ENCODE peak calls at places on chromosomes 2 and 18, in ten cellular contexts. B, P, Q, C, F, G, O, E, W and Y are unnamed samples.

GRCh38 chr2:6877402-6878305 is at the start of gene RSAD2:
- DNase-seq in O (no peak), Q (no peak), W (peak; percentile 55), B (peak; percentile 79), F (peak; percentile 36), G (peak; percentile 28), P (peak; percentile 47), C (no peak), E (peak; percentile 22), Y (no peak)

GRCh38 chr2:12498703-12499102 is 218.0 kb upstream of the TRIB2 start:
- DNase-seq in P (no peak), B (no peak), W (no peak), O (no peak), G (no peak), Q (no peak), C (no peak), E (no peak), F (no peak), Y (no peak)

GRCh38 chr2:173982918-173983317 is 17.7 kb upstream of the SP3 start:
- DNase-seq in E (no peak), P (no peak), Q (no peak), C (no peak), O (peak; percentile 79), W (no peak), F (no peak), B (no peak), G (peak; percentile 80), Y (no peak)

GRCh38 chr2:68709421-68709911 is 25.1 kb upstream of the ARHGAP25 start:
- DNase-seq in C (no peak), O (no peak), G (peak; percentile 65), B (peak; percentile 41), P (no peak), Q (no peak), F (no peak), W (peak; percentile 22), E (no peak), Y (no peak)

GRCh38 chr2:152864601-152865000 is 146.2 kb downstream of the ARL6IP6 start:
- DNase-seq in C (no peak), W (no peak), G (no peak), F (no peak), E (no peak), O (no peak), Q (no peak), B (no peak), P (no peak), Y (no peak)

GRCh38 chr2:86499326-86499725 is 58.2 kb downstream of the KDM3A start:
- DNase-seq in B (no peak), Q (no peak), E (no peak), F (no peak), C (no peak), G (no peak), W (no peak), P (no peak), O (no peak), Y (no peak)

GRCh38 chr2:10414000-10414451 is 34.1 kb downstream of the ODC1 start:
- DNase-seq in E (peak; percentile 75), F (no peak), W (no peak), C (no peak), P (no peak), Q (no peak), G (no peak), B (no peak), O (no peak), Y (no peak)

GRCh38 chr2:46216213-46216612 is 81.0 kb upstream of the EPAS1 start:
- DNase-seq in W (no peak), Q (no peak), C (no peak), G (no peak), P (no peak), O (no peak), F (no peak), E (no peak), B (no peak), Y (no peak)

GRCh38 chr18:7023581-7023980 is 94.0 kb downstream of the LAMA1 start:
- DNase-seq in Q (no peak), P (no peak), F (no peak), C (no peak), G (no peak), E (no peak), O (no peak), W (no peak), B (no peak), Y (no peak)

GRCh38 chr2:64202206-64202864 is 58.1 kb upstream of the PELI1 start:
- DNase-seq in Q (no peak), G (peak; percentile 53), O (no peak), F (no peak), C (no peak), P (no peak), B (no peak), W (no peak), E (no peak), Y (no peak)

GRCh38 chr2:172106128-172106961 is 3.6 kb upstream of the DLX2 start:
- DNase-seq in P (no peak), W (no peak), E (no peak), O (peak; percentile 20), F (no peak), Q (no peak), B (peak; percentile 30), G (peak; percentile 48), C (no peak), Y (no peak)

GRCh38 chr2:181158453-181158852 is 178.0 kb downstream of the UBE2E3 start:
- DNase-seq in C (no peak), B (no peak), P (no peak), F (no peak), W (no peak), G (no peak), O (no peak), Q (no peak), E (no peak), Y (no peak)

DNA sequence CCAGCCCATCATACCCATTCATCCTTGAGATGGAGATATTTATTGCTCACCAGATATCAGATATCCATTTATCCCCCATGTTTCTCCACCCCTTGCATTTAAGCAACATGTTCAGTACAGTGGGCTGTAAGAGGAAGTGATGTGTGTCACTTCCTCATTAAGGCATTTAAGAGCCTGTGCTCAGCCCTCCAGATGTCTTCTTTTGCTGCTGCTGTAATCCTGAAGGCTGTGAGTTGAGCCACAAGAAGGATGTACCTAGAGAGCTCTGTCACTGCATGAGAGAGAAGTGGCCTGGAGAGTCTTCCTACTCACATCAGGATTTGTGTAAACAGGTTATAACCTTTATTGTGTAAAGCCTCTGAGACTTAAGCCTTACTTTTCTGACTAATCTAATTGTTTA is 151.8 kb upstream of the UNC80 start:
- DNase-seq in W (no peak), E (no peak), O (no peak), C (no peak), F (no peak), Q (no peak), P (no peak), B (peak; percentile 7), G (no peak), Y (no peak)
- H3K27ac ChIP-seq in W (no peak overlapping the region), E (no peak overlapping the region), O (no peak overlapping the region), C (no peak overlapping the region), F (no peak overlapping the region), Q (no peak overlapping the region), P (no peak overlapping the region), B (no peak overlapping the region), G (no peak overlapping the region), Y (no peak overlapping the region)

DNA sequence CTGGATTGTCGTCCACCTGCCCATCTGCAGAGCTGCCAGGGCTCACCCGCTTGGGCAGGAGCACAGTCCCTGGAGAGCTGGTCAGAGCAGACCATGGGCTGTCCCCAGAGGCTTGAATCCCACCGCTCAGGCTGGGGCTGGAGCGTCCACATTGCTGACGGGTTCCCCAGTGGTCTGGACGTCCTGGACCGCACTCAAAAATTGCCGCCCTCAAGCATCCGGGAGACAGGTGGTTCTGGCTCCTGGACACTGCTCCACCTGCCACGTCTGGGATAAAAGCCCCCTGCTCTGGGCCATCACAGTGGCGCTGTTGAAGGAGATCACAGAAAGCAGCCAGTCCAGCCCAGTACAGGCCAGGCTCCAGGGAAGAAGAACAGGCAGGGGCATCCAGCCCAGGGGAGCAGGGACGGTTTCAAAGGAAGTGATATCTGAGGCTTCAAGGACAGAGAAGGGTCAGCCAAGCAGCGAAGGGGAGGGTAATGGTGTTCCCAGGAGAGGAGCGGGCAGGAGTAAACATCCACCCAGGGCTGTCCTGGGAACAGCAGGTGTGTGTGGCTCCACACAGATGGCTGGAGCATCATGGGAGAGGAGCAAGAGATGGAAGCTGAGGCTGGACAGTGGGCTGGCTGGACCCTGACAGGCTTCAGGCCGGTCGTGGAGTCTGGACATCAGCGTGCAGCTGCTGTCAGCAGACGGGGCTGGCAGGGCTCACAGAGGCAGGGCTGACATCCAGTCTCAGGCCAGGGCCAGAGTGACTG is 21.9 kb upstream of the ID2 start:
- DNase-seq in G (no peak), C (peak; percentile 53), O (peak; percentile 77), F (no peak), B (no peak), E (no peak), P (no peak), W (peak; percentile 70), Q (no peak), Y (no peak)
- H3K27me3 ChIP-seq in G (no peaks in the 10 kb centered on the region), C (no peaks in the 10 kb centered on the region), O (no peaks in the 10 kb centered on the region), F (no peaks in the 10 kb centered on the region), B (no peaks in the 10 kb centered on the region), E (no peaks in the 10 kb centered on the region), P (no peaks in the 10 kb centered on the region), W (no peaks in the 10 kb centered on the region), Q (no peaks in the 10 kb centered on the region), Y (no peaks in the 10 kb centered on the region)

GRCh38 chr2:191173206-191173605 is 22.4 kb upstream of the STAT4 start:
- DNase-seq in B (no peak), G (no peak), Q (no peak), F (no peak), O (no peak), P (no peak), C (no peak), E (no peak), W (no peak), Y (no peak)
- H3K4me1 ChIP-seq in B (peaks cover 12% of the 10 kb centered on the region), G (peaks cover 8% of the 10 kb centered on the region), Q (peaks cover 21% of the 10 kb centered on the region), F (peaks cover 8% of the 10 kb centered on the region), O (peaks cover 5% of the 10 kb centered on the region), P (peaks cover 19% of the 10 kb centered on the region), C (peaks cover 17% of the 10 kb centered on the region), E (no peaks in the 10 kb centered on the region), W (no peaks in the 10 kb centered on the region), Y (peaks cover 5% of the 10 kb centered on the region)

GRCh38 chr2:157874278-157874825 is 1.8 kb downstream of the ACVR1 start:
- DNase-seq in W (peak; percentile 38), P (no peak), G (peak; percentile 27), E (no peak), C (no peak), Q (peak; percentile 31), O (peak; percentile 66), F (no peak), B (no peak), Y (no peak)

GRCh38 chr2:157874997-157875719 is 972 bp downstream of the ACVR1 start:
- DNase-seq in F (no peak), P (peak; percentile 51), O (peak; percentile 68), Q (peak; percentile 34), G (peak; percentile 89), C (peak; percentile 70), B (peak; percentile 15), W (peak; percentile 29), E (peak; percentile 11), Y (no peak)

GRCh38 chr2:157871415-157871814 is 4.7 kb downstream of the ACVR1 start:
- DNase-seq in F (no peak), E (no peak), Q (no peak), W (no peak), O (no peak), P (no peak), C (no peak), G (no peak), B (no peak), Y (no peak)

GRCh38 chr2:157875720-157876065 is 437 bp downstream of the ACVR1 start:
- DNase-seq in G (no peak), B (peak; percentile 54), F (peak; percentile 31), Q (peak; percentile 67), C (peak; percentile 85), E (peak; percentile 71), P (peak; percentile 75), O (no peak), W (peak; percentile 47), Y (no peak)

GRCh38 chr2:157872791-157873190 is 3.3 kb downstream of the ACVR1 start:
- DNase-seq in B (no peak), G (no peak), Q (no peak), F (no peak), P (no peak), C (no peak), W (no peak), O (no peak), E (no peak), Y (no peak)
- H3K27ac ChIP-seq in B (no peak overlapping the region), G (no peak overlapping the region), Q (no peak overlapping the region), F (no peak overlapping the region), P (no peak overlapping the region), C (no peak overlapping the region), W (no peak overlapping the region), O (no peak overlapping the region), E (no peak overlapping the region), Y (no peak overlapping the region)